ENCODE peak calls at places on chromosomes 11 and 22, in ten cellular contexts. C, V, F, R, L, I, K, Z, P and Q are unnamed samples.

GRCh38 chr11:92125316-92125715 is 99.3 kb upstream of the FAT3 start:
- DNase-seq in C (no peak), V (no peak), F (no peak), R (no peak), L (no peak), I (no peak), K (no peak), Z (no peak), P (no peak), Q (no peak)

GRCh38 chr11:4203603-4204360 is 109.2 kb downstream of the RRM1 start:
- DNase-seq in C (no peak), V (no peak), F (no peak), R (no peak), L (no peak), I (no peak), K (no peak), Z (no peak), P (no peak), Q (no peak)

GRCh38 chr11:133586903-133587517 is 54.7 kb upstream of the OPCML start:
- DNase-seq in C (no peak), V (no peak), F (no peak), R (no peak), L (no peak), I (no peak), K (no peak), Z (no peak), P (no peak), Q (no peak)

GRCh38 chr11:116055064-116055463 is 550.8 kb upstream of the CADM1 start:
- DNase-seq in C (no peak), V (no peak), F (no peak), R (no peak), L (no peak), I (no peak), K (no peak), Z (no peak), P (no peak), Q (no peak)

GRCh38 chr22:50319503-50319951 is 7.3 kb downstream of the DENND6B start:
- DNase-seq in C (no peak), V (no peak), F (no peak), R (no peak), L (no peak), I (no peak), K (no peak), Z (no peak), P (no peak), Q (no peak)

GRCh38 chr11:47394050-47394321 is 14.4 kb upstream of the SLC39A13 start:
- DNase-seq in C (no peak), V (no peak), F (no peak), R (no peak), L (no peak), I (peak), K (no peak), Z (peak), P (no peak), Q (no peak)

GRCh38 chr11:76362716-76363115 is 18.2 kb downstream of the THAP12 start:
- DNase-seq in C (no peak), V (no peak), F (no peak), R (no peak), L (no peak), I (no peak), K (no peak), Z (no peak), P (no peak), Q (no peak)

GRCh38 chr22:29784451-29785361 is 17.5 kb downstream of the UQCR10 start:
- DNase-seq in C (peak), V (no peak), F (no peak), R (no peak), L (no peak), I (no peak), K (no peak), Z (no peak), P (peak), Q (peak)

GRCh38 chr22:28893810-28894209 is 10.4 kb downstream of the ZNRF3 start:
- DNase-seq in C (no peak), V (no peak), F (no peak), R (no peak), L (no peak), I (no peak), K (no peak), Z (peak), P (no peak), Q (no peak)

GRCh38 chr11:73168925-73169579 is 26.9 kb upstream of the FCHSD2 start:
- DNase-seq in C (no peak), V (no peak), F (no peak), R (no peak), L (no peak), I (peak), K (no peak), Z (peak), P (no peak), Q (no peak)

GRCh38 chr11:61972796-61973602 is 5.6 kb upstream of the FTH1 start:
- DNase-seq in C (no peak), V (peak), F (no peak), R (no peak), L (no peak), I (no peak), K (no peak), Z (no peak), P (peak), Q (peak)

GRCh38 chr22:36144886-36145541 is 15.5 kb downstream of the APOL3 start:
- DNase-seq in C (peak), V (peak), F (peak), R (no peak), L (no peak), I (peak), K (peak), Z (peak), P (peak), Q (peak)

GRCh38 chr22:46815896-46816721 is 53.7 kb downstream of the TBC1D22A start:
- DNase-seq in C (peak), V (peak), F (no peak), R (no peak), L (peak), I (no peak), K (no peak), Z (no peak), P (no peak), Q (peak)

GRCh38 chr11:27280131-27280530 is 82.9 kb downstream of the CCDC34 start:
- DNase-seq in C (peak), V (no peak), F (no peak), R (no peak), L (no peak), I (no peak), K (no peak), Z (no peak), P (no peak), Q (peak)

GRCh38 chr11:27282806-27283205 is 80.2 kb downstream of the CCDC34 start:
- DNase-seq in C (peak), V (no peak), F (no peak), R (no peak), L (no peak), I (no peak), K (no peak), Z (no peak), P (no peak), Q (peak)

GRCh38 chr11:27281740-27282139 is 81.3 kb downstream of the CCDC34 start:
- DNase-seq in C (no peak), V (no peak), F (no peak), R (no peak), L (no peak), I (no peak), K (no peak), Z (no peak), P (no peak), Q (no peak)

GRCh38 chr11:27281276-27281675 is 81.7 kb downstream of the CCDC34 start:
- DNase-seq in C (no peak), V (no peak), F (no peak), R (no peak), L (no peak), I (no peak), K (no peak), Z (no peak), P (no peak), Q (no peak)

DNA sequence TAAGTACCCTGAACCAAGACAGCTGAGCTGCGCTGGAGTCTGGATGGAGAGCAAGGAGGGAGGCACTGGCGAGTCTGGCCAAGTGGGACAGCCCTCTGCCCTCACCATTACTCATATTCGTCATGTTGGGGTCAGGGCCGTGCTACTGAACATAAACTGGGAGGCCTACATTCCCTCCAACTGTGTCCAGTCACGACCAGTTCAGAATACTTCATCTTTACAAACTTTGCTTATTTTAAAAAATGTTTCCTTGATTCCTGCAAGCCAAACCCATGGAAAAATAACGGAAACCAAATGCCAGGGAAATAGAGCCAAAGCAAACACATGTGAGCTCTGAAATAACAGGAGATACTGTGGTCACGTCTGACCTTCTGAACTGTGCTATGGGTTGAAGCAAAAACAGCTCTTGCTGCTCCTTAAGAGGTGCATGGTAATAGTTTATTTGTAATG is 80.8 kb downstream of the CCDC34 start:
- DNase-seq in C (peak), V (no peak), F (no peak), R (peak), L (peak), I (peak), K (no peak), Z (no peak), P (peak), Q (peak)
- TF ChIP-seq CTCF in C (no peak), V (no peak), F (no peak), R (no peak), L (no peak), I (no peak), K (no peak), Z (no peak), P (no peak), Q (no peak)

GRCh38 chr11:69353696-69354544 is 60.0 kb downstream of the MYEOV start:
- DNase-seq in C (no peak), V (no peak), F (no peak), R (no peak), L (no peak), I (no peak), K (no peak), Z (no peak), P (no peak), Q (no peak)
- TF ChIP-seq CTCF in C (no peak), V (no peak), F (no peak), R (no peak), L (no peak), I (no peak), K (no peak), Z (no peak), P (no peak), Q (no peak)

GRCh38 chr22:23857606-23858483 is at the start of gene SLC2A11:
- DNase-seq in C (peak), V (peak), F (peak), R (peak), L (peak), I (peak), K (peak), Z (peak), P (peak), Q (peak)

GRCh38 chr22:23856721-23857605 is 712 bp upstream of the SLC2A11 start:
- DNase-seq in C (peak), V (peak), F (peak), R (no peak), L (no peak), I (peak), K (peak), Z (peak), P (no peak), Q (peak)

GRCh38 chr22:23859201-23859600 is 1.5 kb downstream of the SLC2A11 start:
- DNase-seq in C (no peak), V (no peak), F (no peak), R (no peak), L (no peak), I (no peak), K (no peak), Z (no peak), P (no peak), Q (no peak)

GRCh38 chr22:23858484-23858815 is 775 bp downstream of the SLC2A11 start:
- DNase-seq in C (no peak), V (no peak), F (no peak), R (no peak), L (no peak), I (no peak), K (no peak), Z (no peak), P (no peak), Q (no peak)

GRCh38 chr22:23862103-23862502 is 4.4 kb downstream of the SLC2A11 start:
- DNase-seq in C (peak), V (peak), F (peak), R (no peak), L (no peak), I (no peak), K (peak), Z (no peak), P (no peak), Q (peak)
- TF ChIP-seq CTCF in C (peak), V (peak), F (no peak), R (peak), L (no peak), I (peak), K (peak), Z (no peak), P (peak), Q (peak)

GRCh38 chr11:19326499-19326898 is 85.8 kb upstream of the E2F8 start:
- DNase-seq in C (peak), V (no peak), F (no peak), R (no peak), L (no peak), I (no peak), K (no peak), Z (no peak), P (no peak), Q (peak)

GRCh38 chr11:19327280-19327679 is 86.5 kb upstream of the E2F8 start:
- DNase-seq in C (no peak), V (no peak), F (no peak), R (no peak), L (no peak), I (no peak), K (no peak), Z (no peak), P (no peak), Q (no peak)

GRCh38 chr11:19320764-19321163 is 80.0 kb upstream of the E2F8 start:
- DNase-seq in C (no peak), V (no peak), F (no peak), R (no peak), L (no peak), I (no peak), K (no peak), Z (no peak), P (no peak), Q (peak)

GRCh38 chr11:19321351-19321750 is 80.6 kb upstream of the E2F8 start:
- DNase-seq in C (no peak), V (no peak), F (no peak), R (no peak), L (no peak), I (no peak), K (no peak), Z (no peak), P (no peak), Q (no peak)

DNA sequence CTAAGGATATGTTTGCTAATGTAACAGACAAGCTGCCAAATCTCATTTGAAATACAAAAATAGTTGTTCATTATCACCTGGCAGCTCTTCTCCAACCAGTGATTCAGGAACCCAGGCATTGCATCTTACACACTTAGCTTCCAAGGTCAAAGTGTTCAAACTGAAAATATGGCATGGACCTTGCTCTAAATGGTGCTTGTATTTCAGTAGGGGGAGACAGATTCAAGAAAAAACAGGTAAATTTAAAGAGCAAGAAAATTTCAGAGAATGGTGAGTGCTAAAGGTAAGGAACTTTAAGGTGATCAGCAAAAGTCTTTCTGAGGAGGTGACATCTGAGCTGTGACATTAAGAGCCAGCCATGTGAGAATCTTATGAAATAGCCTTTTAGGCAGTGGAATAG is 82.8 kb upstream of the E2F8 start:
- DNase-seq in C (peak), V (no peak), F (no peak), R (no peak), L (no peak), I (no peak), K (no peak), Z (no peak), P (no peak), Q (peak)
- TF ChIP-seq CTCF in C (peak), V (no peak), F (no peak), R (no peak), L (no peak), I (no peak), K (no peak), Z (no peak), P (no peak), Q (peak)

DNA sequence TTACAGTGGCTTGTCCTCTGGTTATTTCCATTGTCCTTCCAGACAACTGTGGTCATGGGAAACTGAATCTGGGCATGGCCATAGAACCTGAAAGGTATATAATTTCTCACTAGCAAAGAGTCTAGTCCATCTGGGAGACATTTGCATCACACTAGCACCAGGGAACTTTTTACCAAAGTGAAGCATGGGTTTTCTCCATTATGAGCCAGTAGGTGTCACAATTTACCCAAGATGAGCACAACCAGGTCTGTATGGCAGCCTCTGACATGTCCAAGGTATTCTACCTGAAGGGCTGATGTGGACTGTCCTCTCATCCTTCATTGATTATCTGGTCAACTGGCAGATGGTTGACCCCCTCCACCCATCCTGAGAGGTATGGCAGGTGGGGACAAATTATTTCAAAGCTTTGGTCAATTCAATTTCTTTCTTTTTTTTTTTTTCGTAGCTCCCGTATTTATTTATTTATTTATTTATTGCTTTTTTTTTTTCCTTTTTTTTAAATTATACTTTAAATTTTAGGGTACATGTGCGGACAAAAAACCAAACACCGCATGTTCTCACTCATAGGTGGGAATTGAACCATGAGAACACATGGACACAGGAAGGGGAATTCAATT is 425.9 kb downstream of the TMEM135 start:
- DNase-seq in C (no peak), V (peak), F (peak), R (no peak), L (no peak), I (no peak), K (no peak), Z (no peak), P (no peak), Q (peak)
- TF ChIP-seq CTCF in C (no peak), V (peak), F (peak), R (no peak), L (no peak), I (no peak), K (no peak), Z (no peak), P (no peak), Q (peak)

GRCh38 chr22:24928322-24928721 is 18.2 kb downstream of the LHFPL7 start:
- DNase-seq in C (no peak), V (no peak), F (no peak), R (no peak), L (no peak), I (no peak), K (no peak), Z (no peak), P (no peak), Q (no peak)

GRCh38 chr22:24926849-24927579 is 19.5 kb downstream of the LHFPL7 start:
- DNase-seq in C (peak), V (no peak), F (no peak), R (no peak), L (no peak), I (no peak), K (no peak), Z (no peak), P (no peak), Q (peak)

GRCh38 chr22:24926428-24926725 is 20.1 kb downstream of the LHFPL7 start:
- DNase-seq in C (no peak), V (no peak), F (no peak), R (no peak), L (no peak), I (no peak), K (no peak), Z (no peak), P (no peak), Q (no peak)

GRCh38 chr22:24930678-24931077 is 15.8 kb downstream of the LHFPL7 start:
- DNase-seq in C (no peak), V (no peak), F (no peak), R (no peak), L (no peak), I (no peak), K (no peak), Z (no peak), P (no peak), Q (no peak)

GRCh38 chr22:24925586-24926427 is 20.7 kb downstream of the LHFPL7 start:
- DNase-seq in C (peak), V (no peak), F (peak), R (no peak), L (no peak), I (no peak), K (no peak), Z (no peak), P (no peak), Q (no peak)
- TF ChIP-seq CTCF in C (no peak), V (no peak), F (no peak), R (no peak), L (no peak), I (no peak), K (no peak), Z (no peak), P (no peak), Q (no peak)